ENCODE peak calls at places on chromosomes 6 and 20, in six cellular contexts. X, Y, R, D, F and Z are unnamed samples.

GRCh38 chr6:81562169-81562568 is 190.3 kb downstream of the TENT5A start:
- DNase-seq in F (no peak), Y (peak), D (no peak), X (peak), R (peak), Z (no peak)

GRCh38 chr6:69888842-69889590 is 22.7 kb downstream of the COL19A1 start:
- DNase-seq in X (no peak), D (no peak), Y (no peak), F (no peak), R (no peak), Z (no peak)

GRCh38 chr6:45543298-45544235 is 165.8 kb upstream of the SUPT3H start:
- DNase-seq in D (no peak), X (peak), Y (peak), F (no peak), R (peak), Z (no peak)

GRCh38 chr6:26575494-26575939 is 21.2 kb upstream of the ABT1 start:
- DNase-seq in F (no peak), R (peak), D (no peak), Y (peak), X (peak), Z (no peak)

GRCh38 chr20:18138266-18138582 is 561 bp downstream of the KAT14 start:
- DNase-seq in R (no peak), Y (no peak), X (no peak), F (no peak), D (peak), Z (no peak)

GRCh38 chr6:117728626-117729025 is 53.4 kb downstream of the NUS1 start:
- DNase-seq in D (no peak), Y (no peak), F (no peak), X (no peak), R (no peak), Z (no peak)

GRCh38 chr6:89008299-89008698 is 44.9 kb upstream of the RNGTT start:
- DNase-seq in R (no peak), Y (no peak), F (no peak), D (no peak), X (no peak), Z (no peak)

GRCh38 chr20:63886921-63887320 is 8.0 kb upstream of the DNAJC5 start:
- DNase-seq in D (no peak), Y (no peak), R (no peak), F (no peak), X (no peak), Z (no peak)

GRCh38 chr20:9974324-9974723 is 60.5 kb upstream of the ANKEF1 start:
- DNase-seq in X (no peak), Y (no peak), F (no peak), D (no peak), R (no peak), Z (no peak)

GRCh38 chr6:109010703-109011102 is 83.9 kb downstream of the SESN1 start:
- DNase-seq in X (no peak), Y (no peak), R (no peak), D (no peak), F (no peak), Z (no peak)

GRCh38 chr6:53154794-53155193 is 6.2 kb upstream of the GCM1 start:
- DNase-seq in Y (no peak), D (no peak), R (no peak), X (no peak), F (no peak), Z (no peak)

GRCh38 chr6:53152576-53152975 is 3.9 kb upstream of the GCM1 start:
- DNase-seq in D (no peak), F (no peak), Y (no peak), R (no peak), X (no peak), Z (no peak)

GRCh38 chr6:53154071-53154470 is 5.4 kb upstream of the GCM1 start:
- DNase-seq in F (no peak), R (no peak), Y (no peak), D (no peak), X (no peak), Z (no peak)

GRCh38 chr6:53148684-53149083 is at the start of gene GCM1:
- DNase-seq in R (no peak), Y (no peak), X (no peak), D (no peak), F (no peak), Z (no peak)

DNA sequence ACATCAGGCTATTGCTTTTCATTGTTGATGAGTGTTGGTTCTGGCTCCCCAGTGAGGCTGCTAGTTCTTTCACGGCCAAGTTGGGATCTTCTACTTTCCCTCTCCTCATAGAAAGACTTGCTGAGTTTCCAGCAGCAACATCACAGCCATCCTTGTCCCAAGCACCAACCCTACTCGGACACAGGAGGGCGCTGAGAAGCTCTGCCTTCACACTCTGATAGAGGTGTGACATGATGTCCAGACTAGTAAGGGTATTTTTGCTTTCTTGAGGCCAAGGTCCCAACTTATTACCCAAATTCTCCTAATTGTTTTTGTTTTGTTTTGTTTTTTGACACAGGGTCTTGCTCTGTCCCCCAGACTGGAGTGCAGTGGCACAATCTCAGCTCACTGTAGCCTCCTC is 3.0 kb upstream of the GCM1 start:
- DNase-seq in F (no peak), R (no peak), Y (peak), X (no peak), D (no peak), Z (no peak)
- TF ChIP-seq CTCF in F (no peak), R (no peak), Y (peak), X (peak), D (peak), Z (no peak)

GRCh38 chr6:125598422-125598821 is 151.0 kb upstream of the HEY2 start:
- DNase-seq in X (no peak), D (no peak), R (peak), Y (peak), F (no peak), Z (no peak)

DNA sequence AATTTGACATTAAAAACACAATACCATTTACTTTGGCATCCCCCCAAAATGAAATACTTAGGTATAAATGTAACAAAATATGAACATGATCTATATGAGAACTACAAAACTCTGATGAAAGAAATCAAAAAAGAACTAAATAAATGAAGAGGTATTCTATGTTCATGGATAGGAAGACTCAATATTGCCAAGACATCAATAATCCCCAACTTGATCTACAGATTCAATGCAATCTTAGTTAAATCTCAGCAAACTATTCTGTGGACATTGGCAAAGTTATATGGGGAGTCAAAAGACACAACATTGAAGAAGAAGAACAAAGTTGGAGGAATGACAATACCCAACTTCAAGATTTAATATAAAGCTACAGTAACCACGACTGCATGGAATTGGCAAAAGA is 145.2 kb upstream of the HEY2 start:
- DNase-seq in R (no peak), F (no peak), D (no peak), X (no peak), Y (no peak), Z (no peak)
- TF ChIP-seq CTCF in R (no peak), F (no peak), D (no peak), X (no peak), Y (no peak), Z (no peak)

GRCh38 chr6:165889636-165890403 is 226.8 kb upstream of the PDE10A start:
- DNase-seq in X (no peak), Y (peak), R (peak), D (no peak), F (peak), Z (peak)
- TF ChIP-seq CTCF in X (peak), Y (peak), R (peak), D (no peak), F (peak), Z (peak)

GRCh38 chr20:62624325-62624690 is 18.0 kb upstream of the SLCO4A1 start:
- DNase-seq in F (no peak), R (no peak), Y (no peak), X (no peak), D (peak), Z (no peak)
- TF ChIP-seq CTCF in F (no peak), R (no peak), Y (no peak), X (no peak), D (peak), Z (no peak)

GRCh38 chr20:23584434-23585199 is 16.3 kb upstream of the CST9L start:
- DNase-seq in X (no peak), D (no peak), Y (no peak), F (no peak), R (no peak), Z (no peak)
- TF ChIP-seq CTCF in X (no peak), D (no peak), Y (no peak), F (no peak), R (no peak), Z (no peak)

DNA sequence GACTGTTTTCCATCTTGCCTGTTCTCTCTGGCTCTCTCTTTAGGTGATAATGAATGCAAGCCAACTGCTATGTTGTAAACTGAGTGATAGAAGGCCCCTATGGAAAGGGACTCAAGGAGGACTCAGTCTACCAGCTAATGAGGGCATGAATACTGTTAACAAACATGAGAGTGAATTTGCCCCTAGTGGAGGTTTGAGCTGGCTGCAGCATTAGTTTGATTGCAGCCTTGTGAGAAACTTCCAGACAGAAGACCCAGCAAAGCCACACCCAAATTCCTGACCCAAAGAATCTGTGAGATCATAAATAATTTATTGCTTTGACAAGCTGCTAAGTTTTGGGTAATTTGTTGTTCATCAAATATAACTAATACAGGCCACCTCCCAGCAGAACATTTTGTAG is 50.0 kb upstream of the PLCB1 start:
- DNase-seq in X (peak), D (no peak), F (no peak), R (no peak), Y (peak), Z (no peak)
- TF ChIP-seq CTCF in X (peak), D (peak), F (peak), R (peak), Y (peak), Z (no peak)

GRCh38 chr6:105509506-105510331 is 106.8 kb upstream of the PREP start:
- DNase-seq in F (peak), R (no peak), D (no peak), X (no peak), Y (peak), Z (no peak)
- TF ChIP-seq CTCF in F (peak), R (peak), D (no peak), X (peak), Y (peak), Z (no peak)

DNA sequence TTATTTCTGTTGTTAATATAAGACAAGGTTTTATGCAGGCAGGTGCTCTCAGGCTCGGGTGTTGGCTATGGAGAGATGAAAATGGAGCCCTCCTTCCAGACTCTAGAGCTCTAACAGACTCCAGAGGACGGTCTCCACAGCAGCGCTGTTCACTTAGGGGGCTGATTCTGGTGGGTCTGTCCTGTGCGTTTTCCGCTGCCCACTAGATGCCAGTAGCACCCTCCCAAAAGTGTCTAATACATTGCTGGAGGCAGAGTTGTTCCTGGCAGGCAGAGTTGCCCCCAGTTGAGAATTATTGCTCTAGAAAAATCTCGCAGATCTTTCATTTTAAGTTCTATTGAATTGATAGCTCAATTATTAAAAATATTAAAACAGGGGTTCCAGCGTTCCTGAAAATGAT is 109.9 kb downstream of the MAP3K4 start:
- DNase-seq in D (no peak), F (peak), R (no peak), Y (peak), X (no peak), Z (no peak)
- TF ChIP-seq CTCF in D (peak), F (peak), R (no peak), Y (peak), X (peak), Z (no peak)